ENCODE peak calls at places on chromosome 10, in five cellular contexts. O is left ventricle myocardium inferior, L is NCI-H1105, S is iris pigment epithelial cell, Z is activated T-cell treated with anti-CD3 and anti-CD28 coated beads for 1 hour. C is an unnamed sample.

GRCh38 chr10:77274046-77274795 is 363.4 kb downstream of the KCNMA1 start:
- DNase-seq in O (no peak), L (no peak), S (no peak), Z (no peak), C (no peak)

GRCh38 chr10:12535656-12536055 is 186.3 kb downstream of the CAMK1D start:
- DNase-seq in O (no peak), L (no peak), S (no peak), Z (no peak), C (no peak)

GRCh38 chr10:43402880-43403452 is 6.0 kb downstream of the HNRNPF start:
- DNase-seq in O (no peak), L (no peak), S (no peak), Z (no peak), C (no peak)

GRCh38 chr10:24481241-24481640 is 242.4 kb downstream of the ARHGAP21 start:
- DNase-seq in O (no peak), L (no peak), S (no peak), Z (no peak), C (no peak)

GRCh38 chr10:127216786-127217185 is 20.4 kb upstream of the INSYN2A start:
- DNase-seq in O (no peak), L (no peak), S (no peak), Z (no peak), C (no peak)

GRCh38 chr10:122098924-122099323 is 110.0 kb downstream of the TACC2 start:
- DNase-seq in O (no peak), L (no peak), S (no peak), Z (no peak), C (no peak)

GRCh38 chr10:101492205-101492604 is 95.9 kb downstream of the POLL start:
- DNase-seq in O (no peak), L (no peak), S (no peak), Z (no peak), C (no peak)

GRCh38 chr10:44465430-44466115 is 80.7 kb upstream of the CXCL12 start:
- DNase-seq in O (no peak), L (no peak), S (no peak), Z (no peak), C (no peak)

GRCh38 chr10:119917777-119918176 is 25.2 kb downstream of the SEC23IP start:
- DNase-seq in O (no peak), L (no peak), S (no peak), Z (no peak), C (no peak)